ENCODE peak calls at places on chromosomes 11 and 22, in five cellular contexts. Z is posterior vena cava; L is memory B cell; R is activated naive CD4-positive, alpha-beta T cell; J is cardiac fibroblast. T is an unnamed sample.

GRCh38 chr11:94786264-94787126 is 18.3 kb downstream of the AMOTL1 start:
- DNase-seq in Z (no peak), L (no peak), R (no peak), J (peak; percentile 79), T (no peak)

GRCh38 chr22:18088825-18089568 is 11.2 kb downstream of the PEX26 start:
- DNase-seq in Z (no peak), L (no peak), R (no peak), J (no peak), T (peak; percentile 55)

GRCh38 chr22:49727881-49728563 is 99.7 kb downstream of the BRD1 start:
- DNase-seq in Z (peak; percentile 76), L (no peak), R (no peak), J (no peak), T (peak; percentile 37)

GRCh38 chr22:38148252-38148651 is 33.4 kb downstream of the PLA2G6 start:
- DNase-seq in Z (no peak), L (no peak), R (no peak), J (peak; percentile 39), T (no peak)

GRCh38 chr11:129191649-129192048 is 476 bp downstream of the ARHGAP32 start:
- DNase-seq in Z (no peak), L (no peak), R (no peak), J (no peak), T (no peak)

GRCh38 chr11:2931771-2932738 is 2.8 kb upstream of the PHLDA2 start:
- DNase-seq in Z (peak; percentile 77), L (no peak), R (no peak), J (no peak), T (no peak)

GRCh38 chr11:15645201-15645600 is 530.5 kb downstream of the INSC start:
- DNase-seq in Z (no peak), L (no peak), R (no peak), J (no peak), T (no peak)

GRCh38 chr11:134244593-134244992 is 8.6 kb downstream of the THYN1 start:
- DNase-seq in Z (no peak), L (peak; percentile 32), R (no peak), J (peak; percentile 36), T (no peak)

GRCh38 chr11:64560941-64561340 is 30.1 kb upstream of the SLC22A12 start:
- DNase-seq in Z (peak; percentile 56), L (no peak), R (no peak), J (no peak), T (no peak)

GRCh38 chr11:60950024-60950423 is 2.0 kb downstream of the SLC15A3 start:
- DNase-seq in Z (no peak), L (no peak), R (no peak), J (no peak), T (no peak)

GRCh38 chr11:73629907-73630306 is 16.5 kb upstream of the PLEKHB1 start:
- DNase-seq in Z (no peak), L (no peak), R (no peak), J (no peak), T (no peak)

GRCh38 chr11:29300441-29300840 is 716.4 kb downstream of the KCNA4 start:
- DNase-seq in Z (no peak), L (no peak), R (no peak), J (peak; percentile 95), T (no peak)

GRCh38 chr22:20249797-20250354 is 18.2 kb downstream of the RTN4R start:
- DNase-seq in Z (no peak), L (no peak), R (no peak), J (peak; percentile 57), T (no peak)

GRCh38 chr11:70522613-70523311 is 124.4 kb downstream of the CTTN start:
- DNase-seq in Z (peak; percentile 71), L (no peak), R (no peak), J (no peak), T (no peak)

GRCh38 chr11:33598426-33599069 is 102.1 kb downstream of the C11orf91 start:
- DNase-seq in Z (no peak), L (no peak), R (no peak), J (no peak), T (no peak)

GRCh38 chr11:9823439-9823838 is 159.6 kb downstream of the SWAP70 start:
- DNase-seq in Z (no peak), L (no peak), R (no peak), J (no peak), T (no peak)

GRCh38 chr11:117657801-117658200 is 139.2 kb downstream of the DSCAML1 start:
- DNase-seq in Z (no peak), L (no peak), R (no peak), J (no peak), T (no peak)

GRCh38 chr11:117747892-117748291 is 49.1 kb downstream of the DSCAML1 start:
- DNase-seq in Z (no peak), L (no peak), R (no peak), J (no peak), T (no peak)

GRCh38 chr11:121206810-121207209 is 85.8 kb upstream of the SC5D start:
- DNase-seq in Z (no peak), L (no peak), R (no peak), J (no peak), T (no peak)

GRCh38 chr11:86818466-86819282 is 18.3 kb downstream of the PRSS23 start:
- DNase-seq in Z (no peak), L (peak; percentile 8), R (no peak), J (peak; percentile 89), T (no peak)

GRCh38 chr22:24445481-24446290 is 18.3 kb downstream of the ADORA2A start:
- DNase-seq in Z (no peak), L (no peak), R (no peak), J (no peak), T (no peak)

GRCh38 chr22:49975543-49976389 is 15.2 kb downstream of the PIM3 start:
- DNase-seq in Z (peak; percentile 76), L (no peak), R (no peak), J (no peak), T (peak; percentile 88)

GRCh38 chr11:62145261-62145871 is 21.6 kb downstream of the INCENP start:
- DNase-seq in Z (peak; percentile 47), L (no peak), R (no peak), J (no peak), T (peak; percentile 67)

GRCh38 chr11:10441652-10442503 is 13.2 kb upstream of the AMPD3 start:
- DNase-seq in Z (no peak), L (peak; percentile 50), R (no peak), J (no peak), T (no peak)

GRCh38 chr11:2830030-2830812 is 55.4 kb downstream of the CDKN1C start:
- DNase-seq in Z (peak; percentile 75), L (no peak), R (no peak), J (no peak), T (no peak)

GRCh38 chr22:37544955-37545702 is 15.2 kb upstream of the CDC42EP1 start:
- DNase-seq in Z (peak; percentile 90), L (no peak), R (no peak), J (peak; percentile 80), T (no peak)

GRCh38 chr22:28019881-28020861 is 101.1 kb upstream of the PITPNB start:
- DNase-seq in Z (peak; percentile 88), L (peak; percentile 54), R (peak; percentile 16), J (peak; percentile 66), T (peak; percentile 90)

GRCh38 chr22:37314315-37315046 is 32.2 kb downstream of the CYTH4 start:
- DNase-seq in Z (no peak), L (no peak), R (no peak), J (no peak), T (no peak)

GRCh38 chr11:64639885-64640284 is 48.9 kb downstream of the SLC22A12 start:
- DNase-seq in Z (no peak), L (no peak), R (no peak), J (no peak), T (no peak)

GRCh38 chr11:69001301-69002081 is 11.6 kb downstream of the MRGPRF start:
- DNase-seq in Z (peak; percentile 76), L (no peak), R (no peak), J (no peak), T (peak; percentile 89)

GRCh38 chr11:76808158-76808557 is 25.0 kb downstream of the TSKU start:
- DNase-seq in Z (peak; percentile 40), L (no peak), R (no peak), J (no peak), T (peak; percentile 83)

GRCh38 chr11:116342148-116342547 is 430.6 kb downstream of the BUD13 start:
- DNase-seq in Z (no peak), L (no peak), R (no peak), J (no peak), T (no peak)

GRCh38 chr11:86696004-86696403 is 23.6 kb upstream of the ME3 start:
- DNase-seq in Z (no peak), L (no peak), R (no peak), J (peak; percentile 98), T (no peak)

GRCh38 chr22:44574581-44575343 is 76.7 kb upstream of the RTL6 start:
- DNase-seq in Z (peak; percentile 54), L (no peak), R (no peak), J (no peak), T (peak; percentile 76)

GRCh38 chr11:91459840-91460239 is 764.8 kb upstream of the FAT3 start:
- DNase-seq in Z (no peak), L (no peak), R (no peak), J (peak; percentile 5), T (no peak)

GRCh38 chr11:117220568-117220967 is 11.3 kb downstream of the PCSK7 start:
- DNase-seq in Z (peak; percentile 94), L (no peak), R (no peak), J (no peak), T (no peak)

GRCh38 chr11:57971272-57972012 is 52.2 kb upstream of the OR9Q1 start:
- DNase-seq in Z (no peak), L (no peak), R (no peak), J (no peak), T (no peak)